ENCODE peak calls at places on chromosomes 4 and X, in nine cellular contexts. T is cardiac fibroblast; K is activated B cell treated with CpG ODN at 0.5 μM for 24 hours; S is CD4-positive, alpha-beta T cell; X is fibroblast of mammary gland; L is suprapubic skin; G is foreskin keratinocyte; P is epithelial cell of esophagus; E is A549. Q is an unnamed sample.

GRCh38 chr4:186557486-186557885 is 2.1 kb upstream of the MTNR1A start:
- DNase-seq in T (peak), K (no peak), S (no peak), X (peak), L (no peak), G (no peak), P (peak), E (no peak), Q (no peak)

GRCh38 chr4:65747386-65747785 is 77.1 kb upstream of the EPHA5 start:
- DNase-seq in T (no peak), K (no peak), S (no peak), X (no peak), L (no peak), G (no peak), P (no peak), E (no peak), Q (no peak)

GRCh38 chr4:148216866-148217814 is 225.1 kb downstream of the NR3C2 start:
- DNase-seq in T (peak), K (no peak), S (no peak), X (no peak), L (no peak), G (no peak), P (no peak), E (no peak), Q (no peak)

GRCh38 chr4:2647403-2648158 is 108.6 kb downstream of the TNIP2 start:
- DNase-seq in T (no peak), K (no peak), S (no peak), X (no peak), L (peak), G (no peak), P (no peak), E (no peak), Q (no peak)

GRCh38 chr4:3654036-3654807 is 112.0 kb upstream of the ADRA2C start:
- DNase-seq in T (no peak), K (no peak), S (no peak), X (no peak), L (no peak), G (no peak), P (no peak), E (no peak), Q (no peak)

GRCh38 chr4:4386736-4387392 is at the start of gene NSG1:
- DNase-seq in T (peak), K (no peak), S (peak), X (peak), L (no peak), G (peak), P (peak), E (no peak), Q (peak)

GRCh38 chr4:94363136-94363655 is 20.6 kb upstream of the HPGDS start:
- DNase-seq in T (no peak), K (no peak), S (no peak), X (no peak), L (no peak), G (no peak), P (no peak), E (no peak), Q (no peak)

GRCh38 chr4:112704991-112705845 is 68.3 kb downstream of the LARP7 start:
- DNase-seq in T (peak), K (no peak), S (no peak), X (peak), L (peak), G (peak), P (peak), E (peak), Q (peak)

GRCh38 chr4:158459085-158459820 is 62.4 kb upstream of the RXFP1 start:
- DNase-seq in T (no peak), K (no peak), S (no peak), X (peak), L (no peak), G (peak), P (peak), E (no peak), Q (no peak)

GRCh38 chr4:174873931-174874330 is 44.2 kb upstream of the ADAM29 start:
- DNase-seq in T (no peak), K (no peak), S (no peak), X (peak), L (no peak), G (no peak), P (peak), E (no peak), Q (no peak)

GRCh38 chr4:1403177-1403583 is 3.1 kb downstream of the NKX1-1 start:
- DNase-seq in T (no peak), K (no peak), S (no peak), X (no peak), L (peak), G (no peak), P (no peak), E (no peak), Q (peak)

GRCh38 chrX:138775501-138775900 is 64.0 kb upstream of the FGF13 start:
- DNase-seq in T (peak), K (no peak), S (no peak), X (peak), L (no peak), G (no peak), P (peak), E (peak), Q (no peak)

GRCh38 chr4:20696815-20697214 is 3.4 kb upstream of the PACRGL start:
- DNase-seq in T (no peak), K (no peak), S (no peak), X (no peak), L (no peak), G (no peak), P (no peak), E (no peak), Q (no peak)

GRCh38 chr4:84750260-84750955 is 167.5 kb downstream of the CDS1 start:
- DNase-seq in T (peak), K (no peak), S (no peak), X (peak), L (no peak), G (peak), P (peak), E (peak), Q (no peak)

GRCh38 chr4:170051402-170051801 is 25.2 kb upstream of the MFAP3L start:
- DNase-seq in T (no peak), K (no peak), S (no peak), X (no peak), L (no peak), G (no peak), P (no peak), E (no peak), Q (no peak)

GRCh38 chr4:112908511-112908910 is 140.9 kb upstream of the ANK2 start:
- DNase-seq in T (no peak), K (no peak), S (no peak), X (peak), L (no peak), G (no peak), P (no peak), E (no peak), Q (no peak)

GRCh38 chrX:106585478-106585877 is 26.3 kb upstream of the RADX start:
- DNase-seq in T (no peak), K (no peak), S (no peak), X (no peak), L (no peak), G (no peak), P (peak), E (no peak), Q (no peak)

GRCh38 chrX:154019633-154020499 is at the start of gene IRAK1:
- DNase-seq in T (peak), K (peak), S (peak), X (peak), L (no peak), G (no peak), P (peak), E (peak), Q (no peak)

GRCh38 chr4:13902141-13902540 is 274.6 kb upstream of the BOD1L1 start:
- DNase-seq in T (no peak), K (no peak), S (no peak), X (peak), L (no peak), G (peak), P (peak), E (no peak), Q (no peak)

GRCh38 chr4:122764071-122764807 is 31.7 kb downstream of the BBS12 start:
- DNase-seq in T (peak), K (no peak), S (no peak), X (peak), L (no peak), G (peak), P (peak), E (no peak), Q (no peak)

GRCh38 chrX:22124098-22124497 is 92.0 kb downstream of the PHEX start:
- DNase-seq in T (no peak), K (no peak), S (no peak), X (peak), L (no peak), G (peak), P (peak), E (no peak), Q (no peak)

GRCh38 chr4:7323461-7323871 is 111.3 kb downstream of the PSAPL1 start:
- DNase-seq in T (no peak), K (no peak), S (no peak), X (no peak), L (no peak), G (no peak), P (no peak), E (no peak), Q (no peak)

GRCh38 chr4:78020677-78021076 is 36.4 kb upstream of the FRAS1 start:
- DNase-seq in T (no peak), K (no peak), S (no peak), X (no peak), L (no peak), G (no peak), P (peak), E (no peak), Q (no peak)

DNA sequence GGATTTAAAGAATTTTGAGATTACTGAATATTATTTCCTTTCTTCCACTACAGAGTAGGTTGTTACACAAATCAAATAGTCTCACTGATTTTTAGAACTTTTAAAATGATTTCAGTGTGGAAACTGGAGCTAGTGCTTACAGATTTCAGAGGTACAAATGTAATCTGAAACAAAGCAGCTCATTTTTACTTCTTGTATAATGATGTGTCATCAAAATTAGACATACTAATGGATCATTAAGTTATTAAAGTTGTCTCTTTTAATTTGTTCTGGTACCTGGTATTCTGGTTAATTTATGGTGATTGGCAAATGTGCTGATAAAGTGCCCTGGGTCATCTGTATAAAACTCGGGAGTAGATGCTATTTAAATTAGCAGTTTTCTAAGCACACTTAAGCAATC is 1528.3 kb downstream of the RPA4 start:
- DNase-seq in T (no peak), K (no peak), S (no peak), X (no peak), L (no peak), G (no peak), P (no peak), E (no peak), Q (no peak)
- TF ChIP-seq CTCF in T (no peak), K (no peak), S (no peak), X (no peak), L (no peak), G (no peak), P (no peak), E (no peak), Q (no peak)

GRCh38 chrX:149831473-149831872 is 49.5 kb upstream of the MAGEA8 start:
- DNase-seq in T (no peak), K (no peak), S (no peak), X (no peak), L (no peak), G (no peak), P (no peak), E (no peak), Q (no peak)
- TF ChIP-seq CTCF in T (no peak), K (no peak), S (no peak), X (no peak), L (no peak), G (no peak), P (no peak), E (no peak), Q (no peak)

GRCh38 chr4:121510260-121510942 is 129.6 kb upstream of the QRFPR start:
- DNase-seq in T (no peak), K (no peak), S (no peak), X (no peak), L (no peak), G (no peak), P (no peak), E (no peak), Q (no peak)

GRCh38 chr4:121519236-121519838 is 138.5 kb upstream of the QRFPR start:
- DNase-seq in T (no peak), K (no peak), S (no peak), X (peak), L (no peak), G (no peak), P (no peak), E (no peak), Q (no peak)

GRCh38 chr4:121514443-121514842 is 133.6 kb upstream of the QRFPR start:
- DNase-seq in T (no peak), K (no peak), S (no peak), X (no peak), L (no peak), G (no peak), P (no peak), E (no peak), Q (no peak)
- TF ChIP-seq CTCF in T (no peak), K (no peak), S (no peak), X (peak), L (no peak), G (peak), P (no peak), E (no peak), Q (no peak)

GRCh38 chr4:132557660-132558059 is 591.4 kb upstream of the PCDH10 start:
- DNase-seq in T (no peak), K (no peak), S (no peak), X (no peak), L (no peak), G (peak), P (peak), E (no peak), Q (no peak)
- TF ChIP-seq CTCF in T (no peak), K (no peak), S (no peak), X (no peak), L (no peak), G (peak), P (peak), E (no peak), Q (no peak)

GRCh38 chrX:53458082-53458481 is 23.9 kb upstream of the HSD17B10 start:
- DNase-seq in T (no peak), K (no peak), S (no peak), X (peak), L (no peak), G (no peak), P (peak), E (no peak), Q (no peak)
- TF ChIP-seq CTCF in T (peak), K (no peak), S (no peak), X (peak), L (no peak), G (peak), P (no peak), E (peak), Q (no peak)

GRCh38 chrX:47623540-47624027 is 3.9 kb upstream of the SYN1 start:
- DNase-seq in T (peak), K (no peak), S (peak), X (peak), L (peak), G (peak), P (peak), E (peak), Q (peak)

GRCh38 chrX:47620303-47620685 is 637 bp upstream of the SYN1 start:
- DNase-seq in T (no peak), K (no peak), S (no peak), X (no peak), L (peak), G (no peak), P (no peak), E (no peak), Q (no peak)

GRCh38 chrX:47618923-47619485 is 653 bp downstream of the SYN1 start:
- DNase-seq in T (no peak), K (no peak), S (no peak), X (no peak), L (no peak), G (no peak), P (no peak), E (no peak), Q (no peak)

GRCh38 chrX:47621851-47622250 is 2.2 kb upstream of the SYN1 start:
- DNase-seq in T (no peak), K (no peak), S (no peak), X (no peak), L (peak), G (no peak), P (no peak), E (no peak), Q (no peak)

GRCh38 chrX:47619486-47620302 is at the start of gene SYN1:
- DNase-seq in T (peak), K (peak), S (peak), X (peak), L (no peak), G (no peak), P (peak), E (peak), Q (peak)
- TF ChIP-seq CTCF in T (no peak), K (no peak), S (no peak), X (no peak), L (no peak), G (peak), P (no peak), E (no peak), Q (no peak)

GRCh38 chrX:131746491-131746968 is 202.7 kb downstream of the OR13H1 start:
- DNase-seq in T (no peak), K (no peak), S (no peak), X (peak), L (peak), G (no peak), P (no peak), E (peak), Q (no peak)
- TF ChIP-seq CTCF in T (no peak), K (no peak), S (no peak), X (peak), L (peak), G (no peak), P (no peak), E (peak), Q (no peak)